ENCODE peak calls at places on chromosomes 7 and 10, in four cellular contexts. H is A549, R is cardiac muscle cell, W is PC-9. N is an unnamed sample.

GRCh38 chr7:35630573-35630972 is 64.4 kb downstream of the HERPUD2 start:
- DNase-seq in H (no peak), R (no peak), W (no peak), N (no peak)

GRCh38 chr7:131556055-131556911 is at the start of gene PODXL:
- DNase-seq in H (peak), W (peak), R (peak), N (peak)

GRCh38 chr7:11486271-11486670 is 345.7 kb downstream of the THSD7A start:
- DNase-seq in W (no peak), R (no peak), H (no peak), N (no peak)

GRCh38 chr10:119265691-119266090 is 58.3 kb downstream of the GRK5 start:
- DNase-seq in W (no peak), R (no peak), H (no peak), N (no peak)

GRCh38 chr10:22598488-22598887 is 115.9 kb downstream of the PIP4K2A start:
- DNase-seq in W (no peak), H (no peak), R (no peak), N (no peak)

GRCh38 chr10:83542774-83543291 is 596.5 kb upstream of the GHITM start:
- DNase-seq in W (no peak), R (no peak), H (no peak), N (no peak)

GRCh38 chr7:105713488-105714465 is 132.5 kb upstream of the EFCAB10 start:
- DNase-seq in R (no peak), H (no peak), W (peak), N (no peak)

GRCh38 chr10:105041956-105042355 is 400.9 kb downstream of the SORCS3 start:
- DNase-seq in H (no peak), R (no peak), W (no peak), N (no peak)

GRCh38 chr10:66244953-66245352 is 680.9 kb upstream of the LRRTM3 start:
- DNase-seq in R (no peak), W (no peak), H (no peak), N (no peak)

GRCh38 chr10:125783957-125784356 is 8.3 kb upstream of the MMP21 start:
- DNase-seq in W (no peak), H (no peak), R (no peak), N (peak)
- TF ChIP-seq CTCF in W (no peak), H (no peak), R (no peak), N (no peak)

GRCh38 chr10:28585076-28585475 is 52.2 kb downstream of the WAC start:
- DNase-seq in W (no peak), R (no peak), H (no peak), N (no peak)

GRCh38 chr10:28592953-28593352 is 60.0 kb downstream of the WAC start:
- DNase-seq in R (no peak), H (peak), W (no peak), N (no peak)

GRCh38 chr10:28586176-28586575 is 53.3 kb downstream of the WAC start:
- DNase-seq in R (no peak), H (no peak), W (no peak), N (no peak)

GRCh38 chr10:28587270-28587969 is 54.5 kb downstream of the WAC start:
- DNase-seq in W (no peak), H (no peak), R (no peak), N (no peak)

GRCh38 chr10:28587970-28588290 is 55.0 kb downstream of the WAC start:
- DNase-seq in R (peak), W (no peak), H (no peak), N (no peak)
- TF ChIP-seq CTCF in R (peak), W (no peak), H (peak), N (no peak)

DNA sequence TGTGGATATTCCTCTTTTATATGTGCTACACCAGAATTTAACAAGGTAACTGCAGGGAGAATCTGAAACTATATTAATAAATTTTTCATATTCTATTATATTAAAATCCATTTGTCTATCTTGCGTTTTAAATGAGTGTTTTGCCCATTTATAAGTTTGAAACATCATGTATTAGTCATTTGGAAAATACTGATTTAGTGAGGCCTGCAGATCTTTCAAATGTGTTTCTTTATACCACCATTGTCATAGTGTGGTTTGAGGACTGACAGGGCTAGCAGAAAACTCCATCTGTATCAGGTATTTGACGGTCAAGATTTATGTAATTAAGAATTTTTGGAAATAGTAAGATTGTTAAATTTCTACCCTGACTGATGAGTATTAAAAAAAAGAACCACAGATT is 29.3 kb downstream of the MAPK8 start:
- DNase-seq in H (no peak), R (no peak), W (no peak), N (no peak)
- TF ChIP-seq CTCF in H (no peak), R (no peak), W (no peak), N (no peak)

GRCh38 chr10:96719205-96719604 is 1.1 kb downstream of the PIK3AP1 start:
- DNase-seq in R (no peak), H (no peak), W (no peak), N (no peak)
- TF ChIP-seq CTCF in R (no peak), H (no peak), W (no peak), N (peak)

GRCh38 chr7:4739528-4739992 is 35.9 kb upstream of the AP5Z1 start:
- DNase-seq in W (no peak), R (no peak), H (peak), N (no peak)

GRCh38 chr7:4740796-4741195 is 34.6 kb upstream of the AP5Z1 start:
- DNase-seq in W (no peak), R (no peak), H (no peak), N (no peak)

GRCh38 chr7:4742051-4742573 is 33.3 kb upstream of the AP5Z1 start:
- DNase-seq in R (no peak), H (no peak), W (no peak), N (no peak)

GRCh38 chr7:4737300-4737699 is 38.1 kb upstream of the AP5Z1 start:
- DNase-seq in H (no peak), R (no peak), W (no peak), N (no peak)

DNA sequence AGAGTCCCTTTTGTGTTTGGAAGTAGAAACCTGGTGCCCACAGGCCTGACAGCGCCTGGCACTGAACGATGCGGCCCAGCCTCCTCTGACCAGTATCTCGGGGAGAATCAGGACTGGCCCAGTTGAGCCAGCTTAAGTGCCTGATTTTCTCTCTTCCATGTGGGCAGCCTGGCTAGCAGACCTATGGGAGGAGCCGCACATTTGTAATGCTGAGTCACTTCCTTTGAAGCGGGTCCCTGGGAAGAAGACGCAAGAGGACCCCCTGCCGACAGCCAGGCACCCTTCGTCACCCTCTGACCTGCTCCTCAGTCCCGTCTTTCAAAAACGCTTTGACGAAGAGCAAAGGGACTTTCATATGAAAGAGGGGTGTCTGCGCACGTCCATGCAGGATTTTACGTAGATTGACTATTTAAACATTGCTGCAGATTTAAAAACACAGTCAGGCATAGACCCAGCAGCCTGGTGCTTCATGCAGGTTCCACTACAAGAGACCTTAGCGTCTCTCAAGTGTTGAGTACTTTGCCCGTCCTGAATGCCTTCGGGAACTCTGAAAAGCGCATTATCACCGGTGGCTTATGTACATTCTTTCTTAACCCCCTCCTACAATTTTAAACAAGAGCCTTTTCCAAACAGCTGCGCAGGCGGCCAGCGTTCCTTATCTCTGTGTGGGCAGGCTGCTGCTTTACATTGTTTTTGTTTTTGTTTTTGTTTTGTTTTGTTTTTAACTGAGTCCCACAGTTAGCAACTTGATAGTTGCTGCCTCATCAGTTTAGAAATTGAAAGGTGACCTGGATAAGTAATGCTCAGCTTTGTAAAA is 36.5 kb upstream of the AP5Z1 start:
- DNase-seq in H (peak), W (peak), R (peak), N (no peak)
- TF ChIP-seq CTCF in H (no peak), W (no peak), R (peak), N (no peak)

GRCh38 chr7:42692609-42693008 is 219.3 kb downstream of the C7orf25 start:
- DNase-seq in R (no peak), H (no peak), W (no peak), N (no peak)

GRCh38 chr7:42689626-42690025 is 222.2 kb downstream of the C7orf25 start:
- DNase-seq in H (no peak), W (no peak), R (no peak), N (no peak)

GRCh38 chr7:42694894-42695553 is 216.8 kb downstream of the C7orf25 start:
- DNase-seq in W (no peak), R (no peak), H (no peak), N (no peak)

GRCh38 chr7:42693722-42694121 is 218.1 kb downstream of the C7orf25 start:
- DNase-seq in W (no peak), H (no peak), R (no peak), N (no peak)

DNA sequence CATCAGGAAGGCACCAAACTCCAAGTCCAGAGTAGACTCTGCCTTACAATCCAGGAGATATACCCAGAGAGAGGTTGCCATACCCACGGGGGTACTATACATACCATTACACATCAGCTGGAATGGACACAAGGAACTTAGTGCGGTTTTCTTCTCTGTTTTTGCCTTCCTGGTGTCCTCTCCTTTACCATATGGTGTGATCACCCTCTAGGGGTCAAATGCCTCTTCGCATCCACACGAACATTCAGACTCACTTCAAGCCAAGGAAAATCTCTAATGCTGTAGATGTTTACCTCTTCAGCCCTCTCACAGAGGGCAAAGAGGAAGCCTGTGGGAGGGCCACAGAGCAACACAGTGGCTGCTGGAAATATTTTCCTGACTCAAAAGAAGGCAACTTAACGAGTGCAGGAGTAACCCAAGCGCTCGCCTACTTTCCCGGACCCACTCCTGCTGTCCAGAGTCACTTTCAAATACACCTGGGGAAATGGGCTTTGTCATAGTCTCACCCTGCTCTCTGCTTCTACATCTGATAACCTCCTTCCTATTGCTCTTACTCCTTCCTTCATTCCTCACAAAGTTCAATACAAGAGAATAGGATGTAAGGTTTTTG is 220.7 kb downstream of the C7orf25 start:
- DNase-seq in W (peak), H (peak), R (peak), N (no peak)
- TF ChIP-seq CTCF in W (peak), H (peak), R (peak), N (peak)

GRCh38 chr10:4177826-4178225 is 392.8 kb upstream of the KLF6 start:
- DNase-seq in R (no peak), H (no peak), W (no peak), N (no peak)

GRCh38 chr10:4170181-4170580 is 385.2 kb upstream of the KLF6 start:
- DNase-seq in R (no peak), W (no peak), H (no peak), N (no peak)

GRCh38 chr10:4170633-4171314 is 385.8 kb upstream of the KLF6 start:
- DNase-seq in W (peak), R (no peak), H (no peak), N (no peak)

GRCh38 chr10:4176500-4177281 is 391.7 kb upstream of the KLF6 start:
- DNase-seq in W (no peak), H (no peak), R (no peak), N (no peak)

DNA sequence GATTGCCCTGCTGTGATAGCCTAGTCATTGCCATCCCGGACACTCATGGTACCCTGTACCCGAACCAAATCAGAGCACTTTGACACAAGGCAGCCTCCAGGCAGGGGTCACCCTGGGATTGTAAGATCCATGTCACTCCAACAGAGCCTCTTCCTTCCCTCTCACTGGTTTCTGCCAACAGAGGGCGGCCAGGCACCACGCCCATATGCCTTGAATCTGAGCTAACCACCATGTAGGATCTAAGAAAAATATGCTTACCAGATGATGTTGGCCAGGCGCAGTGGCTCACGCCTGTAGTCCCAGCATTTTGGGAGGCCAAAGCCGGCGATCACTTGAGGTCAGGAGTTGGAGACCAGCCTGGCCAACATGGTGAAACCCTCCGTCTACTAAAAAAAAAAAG is 389.2 kb upstream of the KLF6 start:
- DNase-seq in R (peak), H (no peak), W (no peak), N (no peak)
- TF ChIP-seq CTCF in R (no peak), H (peak), W (no peak), N (no peak)

N was measured in GM10248.